ENCODE peak calls at places on chromosomes 1 and 21, in four cellular contexts. E, S, M and C are unnamed samples.

GRCh38 chr1:243323481-243323880 is 67.6 kb downstream of the SDCCAG8 start:
- DNase-seq in M (no peak), E (no peak), S (no peak), C (no peak)

GRCh38 chr1:16614361-16615252 is 1.2 kb upstream of the NBPF1 start:
- DNase-seq in E (no peak), M (no peak), S (peak; percentile 61), C (no peak)

GRCh38 chr1:31822766-31823165 is 6.9 kb upstream of the SPOCD1 start:
- DNase-seq in S (no peak), M (no peak), E (no peak), C (no peak)

GRCh38 chr1:243447342-243447741 is 191.5 kb downstream of the SDCCAG8 start:
- DNase-seq in S (no peak), M (no peak), E (peak; percentile 30), C (no peak)

GRCh38 chr1:53614231-53615021 is 124.5 kb downstream of the GLIS1 start:
- DNase-seq in M (no peak), E (no peak), S (peak; percentile 41), C (no peak)

GRCh38 chr1:171160181-171160580 is 24.9 kb upstream of the FMO2 start:
- DNase-seq in M (no peak), E (no peak), S (no peak), C (no peak)

GRCh38 chr1:41622402-41622801 is 137.9 kb upstream of the EDN2 start:
- DNase-seq in S (no peak), E (no peak), M (no peak), C (no peak)

GRCh38 chr1:103514920-103515503 is 10.5 kb upstream of the RNPC3 start:
- DNase-seq in M (peak; percentile 71), E (peak; percentile 17), S (no peak), C (peak; percentile 56)

GRCh38 chr1:15959847-15960446 is 16.0 kb downstream of the ZBTB17 start:
- DNase-seq in M (no peak), E (no peak), S (no peak), C (no peak)

DNA sequence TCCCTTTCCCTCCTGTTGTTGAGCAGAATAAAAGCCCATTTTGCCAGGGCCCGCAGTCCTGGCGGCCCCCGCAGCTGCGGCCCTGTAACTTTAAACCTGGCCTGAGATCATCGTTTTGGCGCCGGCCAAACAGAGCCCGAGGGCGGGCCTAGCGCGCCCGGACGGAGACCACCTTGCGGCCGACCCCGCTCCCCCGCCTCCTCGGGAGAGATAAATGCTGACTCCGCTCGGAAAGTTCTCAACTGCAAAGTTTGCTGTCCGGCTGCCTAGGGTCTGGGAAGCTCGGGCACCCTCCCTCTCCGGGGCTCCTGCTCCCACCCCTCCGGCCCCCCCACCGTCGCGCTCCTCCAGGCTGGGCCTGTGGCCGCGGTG is at the start of gene PDPN:
- DNase-seq in E (no peak), M (no peak), S (peak; percentile 70), C (no peak)
- H3K4me3 ChIP-seq in E (peak within 1 kb of the TSS; percentile 38), M (no peak within 1 kb of the TSS), S (peak within 1 kb of the TSS; percentile 51), C (no peak within 1 kb of the TSS)

GRCh38 chr1:18928406-18928805 is 26.1 kb upstream of the ALDH4A1 start:
- DNase-seq in S (no peak), M (no peak), E (no peak), C (no peak)

GRCh38 chr1:18928985-18929384 is 26.6 kb upstream of the ALDH4A1 start:
- DNase-seq in S (no peak), M (no peak), E (no peak), C (no peak)

GRCh38 chr1:18927082-18927653 is 24.8 kb upstream of the ALDH4A1 start:
- DNase-seq in E (no peak), M (peak; percentile 45), S (no peak), C (no peak)

GRCh38 chr1:18927654-18928272 is 25.4 kb upstream of the ALDH4A1 start:
- DNase-seq in E (no peak), M (peak; percentile 72), S (no peak), C (peak; percentile 81)

GRCh38 chr1:18926315-18927081 is 24.1 kb upstream of the ALDH4A1 start:
- DNase-seq in E (no peak), S (no peak), M (peak; percentile 94), C (peak; percentile 89)
- H3K4me3 ChIP-seq in E (no peak overlapping the region), S (peak overlapping the region; percentile 19), M (peak overlapping the region; percentile 56), C (peak overlapping the region; percentile 59)

DNA sequence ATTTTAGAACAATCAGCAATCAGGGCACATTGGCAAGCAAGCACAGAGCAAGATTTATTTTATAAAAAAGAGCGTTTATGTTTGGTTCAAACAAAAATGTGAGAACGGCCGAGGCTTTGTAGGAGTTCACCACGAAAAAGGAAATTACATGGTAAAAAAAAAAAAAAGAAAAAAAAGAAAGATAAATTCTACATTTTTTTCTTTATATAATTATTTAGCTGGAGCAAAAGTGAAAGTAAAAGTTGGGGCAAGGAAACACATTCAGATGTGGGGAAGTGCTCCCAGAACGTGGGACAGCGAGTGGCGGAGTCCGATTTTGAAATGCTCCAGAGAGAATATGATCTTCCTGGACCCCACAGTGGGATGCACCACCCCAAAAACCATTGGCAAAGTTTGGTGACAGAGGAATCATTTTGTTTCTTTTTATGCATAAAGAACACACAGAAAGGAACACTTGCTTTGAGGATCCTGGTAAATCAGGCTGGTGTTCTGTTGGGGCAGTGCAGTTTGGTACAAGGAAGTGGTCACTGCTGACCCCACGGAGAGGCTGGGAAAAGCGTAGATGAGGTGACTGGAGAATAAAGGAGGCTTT is 16.3 kb upstream of the ATP5PO start:
- DNase-seq in S (no peak), E (no peak), M (no peak), C (no peak)
- H3K4me3 ChIP-seq in S (peak overlapping the region; percentile 49), E (peak overlapping the region; percentile 35), M (peak overlapping the region; percentile 43), C (peak overlapping the region; percentile 91)

DNA sequence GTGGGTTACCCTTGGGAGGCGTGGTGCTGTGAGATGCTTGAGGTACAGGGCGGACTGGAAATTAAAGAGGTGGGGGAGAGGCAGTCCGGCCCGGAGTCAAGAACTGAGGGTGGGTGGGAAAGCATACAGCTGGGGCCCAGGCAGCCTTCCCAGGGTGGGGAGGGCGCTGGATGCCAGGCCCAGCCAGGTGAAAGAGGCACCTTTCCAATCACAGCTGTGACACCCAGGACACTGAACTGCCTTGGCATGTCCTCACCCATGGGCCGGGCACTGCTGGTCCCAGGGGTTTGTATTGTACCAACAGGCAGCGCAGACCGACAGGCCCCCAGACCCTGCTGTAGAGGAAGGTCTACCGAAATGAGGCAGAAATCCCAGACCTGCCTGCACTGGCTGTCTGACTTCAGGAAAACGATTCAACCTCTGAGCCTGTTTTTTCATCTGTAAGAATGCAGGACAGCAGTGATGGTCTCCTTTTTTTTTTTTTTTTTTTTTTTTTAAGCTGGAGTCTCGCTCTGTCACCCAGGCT is 9.1 kb downstream of the SLC30A2 start:
- DNase-seq in S (no peak), M (no peak), E (no peak), C (no peak)
- H3K4me3 ChIP-seq in S (no peak overlapping the region), M (no peak overlapping the region), E (no peak overlapping the region), C (no peak overlapping the region)

GRCh38 chr21:34882719-34883131 is 166.4 kb downstream of the RUNX1 start:
- DNase-seq in S (no peak), M (peak; percentile 27), E (no peak), C (no peak)
- H3K4me3 ChIP-seq in S (peak overlapping the region; percentile 77), M (no peak overlapping the region), E (no peak overlapping the region), C (peak overlapping the region; percentile 74)

GRCh38 chr1:204979306-204979705 is 63.7 kb upstream of the CNTN2 start:
- DNase-seq in M (no peak), S (no peak), E (no peak), C (no peak)
- H3K4me3 ChIP-seq in M (no peak overlapping the region), S (no peak overlapping the region), E (no peak overlapping the region), C (no peak overlapping the region)

GRCh38 chr1:201890223-201890622 is 1.5 kb downstream of the SHISA4 start:
- DNase-seq in E (no peak), S (no peak), M (no peak), C (no peak)
- H3K4me3 ChIP-seq in E (no peak overlapping the region), S (no peak overlapping the region), M (no peak overlapping the region), C (no peak overlapping the region)

DNA sequence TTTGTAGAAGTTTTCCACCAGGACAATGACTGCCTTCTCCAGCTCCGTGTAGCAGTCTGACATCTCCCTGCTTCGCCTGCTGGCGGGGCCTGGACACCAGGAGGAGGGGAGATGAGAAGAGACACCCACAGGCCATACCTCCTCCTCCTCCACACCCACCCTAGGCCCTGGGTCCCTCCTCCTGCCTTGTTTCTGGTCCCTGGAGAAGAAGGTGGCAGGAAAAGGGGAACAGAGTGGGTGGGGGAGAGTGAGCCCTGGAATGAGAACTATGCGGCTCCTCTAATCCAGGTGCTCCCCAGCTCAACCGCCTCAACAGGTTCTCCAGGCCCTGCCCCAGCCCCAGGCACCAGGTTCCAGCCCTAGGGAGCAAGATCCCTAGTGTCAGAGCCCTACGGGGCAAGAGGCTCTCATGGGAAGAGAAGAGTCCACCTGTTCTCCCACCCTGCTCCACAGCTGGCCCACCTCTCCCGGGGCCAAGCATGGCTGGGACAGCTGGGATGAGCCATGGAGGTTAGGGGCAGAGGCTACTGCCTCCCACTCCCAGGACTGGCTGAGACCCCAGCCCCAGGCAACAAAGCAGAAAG is 4.8 kb downstream of the S100A16 start:
- DNase-seq in M (no peak), S (no peak), E (no peak), C (no peak)
- H3K4me3 ChIP-seq in M (no peak overlapping the region), S (peak overlapping the region; percentile 53), E (peak overlapping the region; percentile 20), C (no peak overlapping the region)

GRCh38 chr1:43067856-43068751 is 104.0 kb downstream of the EBNA1BP2 start:
- DNase-seq in M (peak; percentile 28), S (no peak), E (no peak), C (no peak)
- H3K4me3 ChIP-seq in M (no peak overlapping the region), S (peak overlapping the region; percentile 43), E (peak overlapping the region; percentile 19), C (no peak overlapping the region)

DNA sequence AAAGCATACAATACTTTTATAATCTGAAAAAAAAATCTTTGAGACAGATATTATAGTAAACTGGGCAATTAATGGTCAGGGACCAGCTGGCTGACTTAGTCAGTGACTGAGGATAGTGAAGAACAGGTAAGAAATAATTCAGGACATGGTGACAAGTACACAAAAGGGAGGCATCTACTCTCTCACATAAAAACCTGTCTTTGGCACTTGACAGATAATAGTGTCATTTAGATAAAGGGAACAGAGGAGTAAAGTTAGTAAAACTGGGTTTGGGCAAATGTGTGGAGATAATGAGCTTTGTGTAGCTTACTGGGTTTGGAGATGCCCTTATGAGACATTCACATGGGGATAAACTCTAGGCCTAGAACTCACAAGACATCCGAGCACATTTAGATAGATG is 4.1 kb downstream of the SSX2IP start:
- DNase-seq in M (no peak), S (no peak), E (no peak), C (no peak)
- H3K4me3 ChIP-seq in M (no peak overlapping the region), S (no peak overlapping the region), E (no peak overlapping the region), C (no peak overlapping the region)